ENCODE peak calls at places on chromosomes 3 and 15, in four cellular contexts. One of them, this sample, is unnamed.
A peak's percentile ranks its signal among the peaks of the same experiment; 100 is the strongest.

GRCh38 chr3:46671541-46672348 is 21.7 kb downstream of the ALS2CL start:
- DNase-seq in GM12878: no peak
- DNase-seq in H1: peak; percentile 34
- DNase-seq in HepG2: no peak
- DNase-seq in this sample: no peak

GRCh38 chr3:151047636-151048035 is 37.8 kb upstream of the MED12L start:
- DNase-seq in H1: no peak
- DNase-seq in HepG2: no peak
- DNase-seq in GM12878: no peak
- DNase-seq in this sample: no peak

GRCh38 chr3:47847256-47847655 is 44.3 kb downstream of the DHX30 start:
- DNase-seq in H1: peak; percentile 54
- DNase-seq in HepG2: no peak
- DNase-seq in GM12878: no peak
- DNase-seq in this sample: no peak

GRCh38 chr3:73432021-73432722 is 192.6 kb downstream of the PDZRN3 start:
- DNase-seq in GM12878: no peak
- DNase-seq in HepG2: peak; percentile 53
- DNase-seq in H1: no peak
- DNase-seq in this sample: peak; percentile 20

GRCh38 chr15:48177875-48178611 is at the start of gene MYEF2:
- DNase-seq in H1: peak; percentile 93
- DNase-seq in GM12878: peak; percentile 7
- DNase-seq in HepG2: peak; percentile 28
- DNase-seq in this sample: peak; percentile 72

GRCh38 chr3:93973160-93974126 is at the start of gene PROS1:
- DNase-seq in HepG2: peak; percentile 85
- DNase-seq in GM12878: no peak
- DNase-seq in H1: peak; percentile 74
- DNase-seq in this sample: peak; percentile 47

GRCh38 chr15:56978898-56979662 is 60.6 kb downstream of the TCF12 start:
- DNase-seq in GM12878: no peak
- DNase-seq in HepG2: no peak
- DNase-seq in H1: no peak
- DNase-seq in this sample: no peak

GRCh38 chr15:70362350-70362749 is 264.6 kb upstream of the TLE3 start:
- DNase-seq in HepG2: no peak
- DNase-seq in H1: no peak
- DNase-seq in GM12878: no peak
- DNase-seq in this sample: no peak

GRCh38 chr3:112637700-112638099 is 3.2 kb downstream of the CCDC80 start:
- DNase-seq in H1: no peak
- DNase-seq in HepG2: no peak
- DNase-seq in GM12878: no peak
- DNase-seq in this sample: no peak

GRCh38 chr3:149245738-149246451 is 24.3 kb upstream of the CP start:
- DNase-seq in HepG2: peak; percentile 75
- DNase-seq in H1: no peak
- DNase-seq in GM12878: peak; percentile 46
- DNase-seq in this sample: no peak

GRCh38 chr15:78072080-78072892 is 5.2 kb downstream of the TBC1D2B start:
- DNase-seq in H1: no peak
- DNase-seq in HepG2: peak; percentile 56
- DNase-seq in GM12878: no peak
- DNase-seq in this sample: no peak

GRCh38 chr15:78073026-78073425 is 4.5 kb downstream of the TBC1D2B start:
- DNase-seq in H1: no peak
- DNase-seq in GM12878: no peak
- DNase-seq in HepG2: no peak
- DNase-seq in this sample: no peak

GRCh38 chr15:78070049-78070698 is 7.3 kb downstream of the TBC1D2B start:
- DNase-seq in HepG2: no peak
- DNase-seq in GM12878: no peak
- DNase-seq in H1: no peak
- DNase-seq in this sample: no peak

GRCh38 chr15:78069630-78070029 is 7.9 kb downstream of the TBC1D2B start:
- DNase-seq in HepG2: no peak
- DNase-seq in H1: no peak
- DNase-seq in GM12878: no peak
- DNase-seq in this sample: no peak

GRCh38 chr15:78071378-78071777 is 6.1 kb downstream of the TBC1D2B start:
- DNase-seq in H1: no peak
- DNase-seq in HepG2: no peak
- DNase-seq in GM12878: no peak
- DNase-seq in this sample: no peak
- H3K4me1 ChIP-seq in H1: peaks cover 27% of the 10 kb centered on the region
- H3K4me1 ChIP-seq in HepG2: peaks cover 100% of the 10 kb centered on the region
- H3K4me1 ChIP-seq in GM12878: peaks cover 51% of the 10 kb centered on the region
- H3K4me1 ChIP-seq in this sample: peaks cover 2% of the 10 kb centered on the region

GRCh38 chr3:159904911-159905310 is 83.7 kb upstream of the IL12A start:
- DNase-seq in GM12878: no peak
- DNase-seq in HepG2: no peak
- DNase-seq in H1: no peak
- DNase-seq in this sample: no peak
- TF ChIP-seq SUZ12 in GM12878: no peak
- TF ChIP-seq SUZ12 in HepG2: no peak
- TF ChIP-seq SUZ12 in H1: no peak
- TF ChIP-seq SUZ12 in this sample: no peak

DNA sequence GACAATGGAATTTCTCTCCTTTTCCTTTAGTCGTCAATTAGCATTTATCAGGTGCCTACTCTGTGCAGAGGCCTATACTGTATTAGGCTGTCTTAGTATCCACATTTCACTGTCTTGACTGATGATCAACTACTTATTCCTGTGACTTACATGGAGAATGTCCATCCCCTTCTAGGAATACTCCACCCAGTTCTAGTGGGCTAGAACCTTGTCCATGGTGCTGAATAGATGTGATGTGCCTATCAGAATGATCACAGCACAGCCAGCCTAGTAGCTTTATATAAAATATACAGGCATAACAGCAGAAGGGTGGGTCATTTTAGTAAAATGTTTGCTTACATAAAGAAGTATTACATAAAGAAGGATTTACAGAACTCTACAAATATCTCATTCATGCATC is 621.4 kb downstream of the PDCD6IP start:
- DNase-seq in HepG2: no peak
- DNase-seq in GM12878: no peak
- DNase-seq in H1: no peak
- DNase-seq in this sample: peak; percentile 38
- H3K4me1 ChIP-seq in HepG2: no peaks in the 10 kb centered on the region
- H3K4me1 ChIP-seq in GM12878: no peaks in the 10 kb centered on the region
- H3K4me1 ChIP-seq in H1: peaks cover 2% of the 10 kb centered on the region
- H3K4me1 ChIP-seq in this sample: no peaks in the 10 kb centered on the region

GRCh38 chr3:138426211-138426610 is 8.2 kb upstream of the ESYT3 start:
- DNase-seq in H1: no peak
- DNase-seq in HepG2: no peak
- DNase-seq in GM12878: no peak
- DNase-seq in this sample: no peak
- TF ChIP-seq SUZ12 in H1: no peak
- TF ChIP-seq SUZ12 in HepG2: no peak
- TF ChIP-seq SUZ12 in GM12878: no peak
- TF ChIP-seq SUZ12 in this sample: no peak

DNA sequence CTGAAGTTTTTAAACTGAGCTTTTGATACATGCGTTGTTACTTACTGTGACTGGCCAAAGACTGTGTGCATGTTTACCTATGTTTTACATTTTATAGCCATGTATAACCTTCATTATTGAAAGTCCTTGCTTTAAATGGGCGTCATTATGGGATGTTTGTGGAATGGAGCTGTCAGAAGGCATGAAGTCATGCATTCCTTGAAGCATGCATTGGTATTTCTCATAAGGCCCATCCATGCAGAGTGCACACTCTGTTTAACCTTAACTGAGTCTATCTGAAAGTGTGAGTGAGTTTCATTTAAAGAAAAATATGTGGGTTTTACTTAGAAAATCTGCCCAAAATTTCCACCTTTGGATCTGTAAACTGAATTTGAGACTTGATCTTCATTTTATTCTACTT is 51.1 kb downstream of the PSMD6 start:
- DNase-seq in HepG2: no peak
- DNase-seq in GM12878: no peak
- DNase-seq in H1: no peak
- DNase-seq in this sample: no peak
- H3K4me1 ChIP-seq in HepG2: peaks cover 66% of the 10 kb centered on the region
- H3K4me1 ChIP-seq in GM12878: peaks cover 27% of the 10 kb centered on the region
- H3K4me1 ChIP-seq in H1: peaks cover 25% of the 10 kb centered on the region
- H3K4me1 ChIP-seq in this sample: peaks cover 4% of the 10 kb centered on the region

GRCh38 chr3:172181936-172182708 is 142.7 kb downstream of the FNDC3B start:
- DNase-seq in GM12878: no peak
- DNase-seq in H1: no peak
- DNase-seq in HepG2: no peak
- DNase-seq in this sample: no peak
- TF ChIP-seq SUZ12 in GM12878: no peak
- TF ChIP-seq SUZ12 in H1: no peak
- TF ChIP-seq SUZ12 in HepG2: no peak
- TF ChIP-seq SUZ12 in this sample: no peak

DNA sequence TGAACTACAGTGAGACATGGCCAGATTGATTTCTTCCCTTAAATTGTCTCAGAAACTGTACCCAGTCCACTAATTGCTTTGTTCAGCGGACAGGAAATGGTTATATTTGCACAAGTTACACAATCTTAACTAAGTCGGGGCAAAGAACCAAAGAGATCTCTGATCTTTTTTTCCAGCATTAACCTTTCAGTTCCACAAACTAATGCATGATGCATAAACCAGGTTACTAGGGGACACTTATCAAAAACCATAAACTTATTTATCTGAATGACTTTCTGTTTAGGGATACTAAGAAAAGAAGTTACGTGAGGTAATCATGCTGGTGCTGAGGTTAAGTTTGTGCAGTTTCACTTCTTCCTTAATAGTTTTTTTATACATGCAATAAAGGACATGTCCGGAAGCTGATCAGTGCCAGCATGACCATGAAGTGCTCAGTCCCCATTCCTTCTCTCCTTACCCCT is 22.4 kb downstream of the FNDC3B start:
- DNase-seq in HepG2: peak; percentile 88
- DNase-seq in GM12878: peak; percentile 84
- DNase-seq in H1: no peak
- DNase-seq in this sample: no peak
- H3K4me1 ChIP-seq in HepG2: peaks cover 100% of the 10 kb centered on the region
- H3K4me1 ChIP-seq in GM12878: peaks cover 19% of the 10 kb centered on the region
- H3K4me1 ChIP-seq in H1: no peaks in the 10 kb centered on the region
- H3K4me1 ChIP-seq in this sample: no peaks in the 10 kb centered on the region

This sample was measured in NT2/D1.